ENCODE peak calls at places on chromosomes 7 and 10, in eight cellular contexts. One of them, this sample, is unnamed.

GRCh38 chr7:127997226-127997922 is 33.9 kb downstream of the LRRC4 start:
- DNase-seq in IMR-90: peak
- DNase-seq in body of pancreas: no peak
- DNase-seq in spleen: no peak
- DNase-seq in testis: no peak
- DNase-seq in A549: no peak
- DNase-seq in Peyer's patch: no peak
- DNase-seq in transverse colon: no peak
- DNase-seq in this sample: no peak

GRCh38 chr7:139695616-139696015 is 82.2 kb downstream of the HIPK2 start:
- DNase-seq in IMR-90: no peak
- DNase-seq in body of pancreas: no peak
- DNase-seq in spleen: no peak
- DNase-seq in testis: no peak
- DNase-seq in A549: no peak
- DNase-seq in Peyer's patch: no peak
- DNase-seq in transverse colon: no peak
- DNase-seq in this sample: no peak

GRCh38 chr7:80334908-80335307 is 177.0 kb downstream of the GNAT3 start:
- DNase-seq in IMR-90: no peak
- DNase-seq in body of pancreas: no peak
- DNase-seq in spleen: no peak
- DNase-seq in testis: no peak
- DNase-seq in A549: no peak
- DNase-seq in Peyer's patch: no peak
- DNase-seq in transverse colon: no peak
- DNase-seq in this sample: no peak

GRCh38 chr10:121900443-121901174 is 27.2 kb downstream of the ATE1 start:
- DNase-seq in IMR-90: peak
- DNase-seq in body of pancreas: peak
- DNase-seq in spleen: no peak
- DNase-seq in testis: no peak
- DNase-seq in A549: peak
- DNase-seq in Peyer's patch: no peak
- DNase-seq in transverse colon: no peak
- DNase-seq in this sample: no peak

GRCh38 chr7:25408861-25409260 is 180.6 kb upstream of the NPVF start:
- DNase-seq in IMR-90: no peak
- DNase-seq in body of pancreas: no peak
- DNase-seq in spleen: no peak
- DNase-seq in testis: no peak
- DNase-seq in A549: no peak
- DNase-seq in Peyer's patch: no peak
- DNase-seq in transverse colon: no peak
- DNase-seq in this sample: no peak

GRCh38 chr10:110979611-110980010 is 60.2 kb downstream of the SHOC2 start:
- DNase-seq in IMR-90: no peak
- DNase-seq in body of pancreas: no peak
- DNase-seq in spleen: no peak
- DNase-seq in testis: no peak
- DNase-seq in A549: no peak
- DNase-seq in Peyer's patch: no peak
- DNase-seq in transverse colon: no peak
- DNase-seq in this sample: no peak

GRCh38 chr10:63586048-63586447 is 64.8 kb downstream of the REEP3 start:
- DNase-seq in IMR-90: no peak
- DNase-seq in body of pancreas: no peak
- DNase-seq in spleen: no peak
- DNase-seq in testis: no peak
- DNase-seq in A549: no peak
- DNase-seq in Peyer's patch: no peak
- DNase-seq in transverse colon: no peak
- DNase-seq in this sample: no peak

GRCh38 chr7:728602-729001 is 1.5 kb upstream of the PRKAR1B start:
- DNase-seq in IMR-90: no peak
- DNase-seq in body of pancreas: no peak
- DNase-seq in spleen: peak
- DNase-seq in testis: no peak
- DNase-seq in A549: no peak
- DNase-seq in Peyer's patch: no peak
- DNase-seq in transverse colon: no peak
- DNase-seq in this sample: no peak

GRCh38 chr7:121419201-121420148 is 23.4 kb upstream of the FAM3C start:
- DNase-seq in IMR-90: no peak
- DNase-seq in body of pancreas: peak
- DNase-seq in spleen: no peak
- DNase-seq in testis: no peak
- DNase-seq in A549: no peak
- DNase-seq in Peyer's patch: no peak
- DNase-seq in transverse colon: no peak
- DNase-seq in this sample: no peak

GRCh38 chr7:105854516-105854915 is 21.9 kb downstream of the ATXN7L1 start:
- DNase-seq in IMR-90: no peak
- DNase-seq in body of pancreas: no peak
- DNase-seq in spleen: no peak
- DNase-seq in testis: no peak
- DNase-seq in A549: no peak
- DNase-seq in Peyer's patch: no peak
- DNase-seq in transverse colon: no peak
- DNase-seq in this sample: no peak

GRCh38 chr10:129474642-129475041 is 7.6 kb downstream of the MGMT start:
- DNase-seq in IMR-90: no peak
- DNase-seq in body of pancreas: no peak
- DNase-seq in spleen: no peak
- DNase-seq in testis: no peak
- DNase-seq in A549: no peak
- DNase-seq in Peyer's patch: no peak
- DNase-seq in transverse colon: no peak
- DNase-seq in this sample: no peak

GRCh38 chr7:86407291-86407690 is 236.4 kb upstream of the GRM3 start:
- DNase-seq in IMR-90: no peak
- DNase-seq in body of pancreas: no peak
- DNase-seq in spleen: no peak
- DNase-seq in testis: no peak
- DNase-seq in A549: no peak
- DNase-seq in Peyer's patch: no peak
- DNase-seq in transverse colon: no peak
- DNase-seq in this sample: no peak

GRCh38 chr10:114615600-114616007 is 42.5 kb downstream of the ABLIM1 start:
- DNase-seq in IMR-90: no peak
- DNase-seq in body of pancreas: no peak
- DNase-seq in spleen: no peak
- DNase-seq in testis: no peak
- DNase-seq in A549: no peak
- DNase-seq in Peyer's patch: no peak
- DNase-seq in transverse colon: no peak
- DNase-seq in this sample: no peak

GRCh38 chr10:34954142-34954541 is 136.0 kb downstream of the CUL2 start:
- DNase-seq in IMR-90: no peak
- DNase-seq in body of pancreas: peak
- DNase-seq in spleen: no peak
- DNase-seq in testis: no peak
- DNase-seq in A549: no peak
- DNase-seq in Peyer's patch: no peak
- DNase-seq in transverse colon: peak
- DNase-seq in this sample: no peak

GRCh38 chr10:125977206-125977605 is 80.8 kb downstream of the FANK1 start:
- DNase-seq in IMR-90: no peak
- DNase-seq in body of pancreas: no peak
- DNase-seq in spleen: no peak
- DNase-seq in testis: no peak
- DNase-seq in A549: no peak
- DNase-seq in Peyer's patch: no peak
- DNase-seq in transverse colon: no peak
- DNase-seq in this sample: no peak

GRCh38 chr7:30916255-30916654 is 4.6 kb downstream of the AQP1 start:
- DNase-seq in IMR-90: no peak
- DNase-seq in body of pancreas: no peak
- DNase-seq in spleen: no peak
- DNase-seq in testis: no peak
- DNase-seq in A549: no peak
- DNase-seq in Peyer's patch: no peak
- DNase-seq in transverse colon: no peak
- DNase-seq in this sample: no peak

GRCh38 chr7:4631664-4632171 is 50.4 kb upstream of the FOXK1 start:
- DNase-seq in IMR-90: peak
- DNase-seq in body of pancreas: peak
- DNase-seq in spleen: peak
- DNase-seq in testis: peak
- DNase-seq in A549: peak
- DNase-seq in Peyer's patch: peak
- DNase-seq in transverse colon: peak
- DNase-seq in this sample: peak

GRCh38 chr10:103661198-103661950 is 167.9 kb downstream of the NEURL1 start:
- DNase-seq in IMR-90: peak
- DNase-seq in body of pancreas: peak
- DNase-seq in spleen: peak
- DNase-seq in testis: peak
- DNase-seq in A549: no peak
- DNase-seq in Peyer's patch: peak
- DNase-seq in transverse colon: peak
- DNase-seq in this sample: peak

GRCh38 chr7:65477326-65477725 is 103.7 kb downstream of the ZNF92 start:
- DNase-seq in IMR-90: peak
- DNase-seq in body of pancreas: no peak
- DNase-seq in spleen: no peak
- DNase-seq in testis: peak
- DNase-seq in A549: peak
- DNase-seq in Peyer's patch: no peak
- DNase-seq in transverse colon: no peak
- DNase-seq in this sample: peak

GRCh38 chr7:11552676-11553075 is 279.3 kb downstream of the THSD7A start:
- DNase-seq in IMR-90: no peak
- DNase-seq in body of pancreas: no peak
- DNase-seq in spleen: no peak
- DNase-seq in testis: no peak
- DNase-seq in A549: no peak
- DNase-seq in Peyer's patch: no peak
- DNase-seq in transverse colon: no peak
- DNase-seq in this sample: no peak

GRCh38 chr7:131972251-131972650 is 415.8 kb upstream of the PODXL start:
- DNase-seq in IMR-90: no peak
- DNase-seq in body of pancreas: no peak
- DNase-seq in spleen: no peak
- DNase-seq in testis: no peak
- DNase-seq in A549: no peak
- DNase-seq in Peyer's patch: no peak
- DNase-seq in transverse colon: no peak
- DNase-seq in this sample: no peak

DNA sequence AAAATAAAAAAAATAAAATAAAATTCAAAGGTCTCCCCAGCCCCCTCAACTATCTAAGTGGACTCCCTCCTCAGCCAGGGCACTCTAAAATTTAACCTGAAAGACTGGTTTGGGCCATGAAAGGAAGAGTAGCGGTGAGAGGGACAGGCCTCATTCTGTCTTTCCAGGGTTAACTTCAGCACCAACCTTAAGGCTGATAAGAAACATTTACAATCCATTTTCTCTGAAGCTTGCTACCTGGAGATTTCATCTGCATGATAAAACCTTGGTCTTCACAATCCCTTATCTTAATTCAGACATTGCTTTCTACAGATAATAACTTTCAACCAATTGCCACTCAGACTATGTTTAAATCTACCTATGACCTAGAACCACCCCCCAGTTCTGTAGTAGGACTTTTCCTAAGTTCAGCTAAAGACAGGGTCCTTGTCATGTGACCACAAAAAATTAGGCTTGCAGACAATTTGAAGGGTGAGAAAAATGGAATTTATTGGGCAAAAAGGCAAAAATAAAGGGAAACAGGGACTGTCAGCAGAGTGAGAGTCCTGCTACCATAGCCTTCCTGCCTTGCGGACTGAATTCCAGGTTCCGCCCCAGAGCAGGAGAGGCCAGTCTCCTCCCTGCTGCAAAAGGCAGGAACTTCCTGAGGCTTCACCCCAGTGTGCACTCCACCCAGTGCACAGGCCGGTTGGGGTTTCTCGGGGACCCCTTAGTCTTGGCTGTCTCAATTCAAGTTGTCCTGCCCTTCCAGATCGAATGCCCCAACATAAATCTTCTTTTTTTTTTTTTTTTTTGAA is 26.0 kb downstream of the AGK start:
- DNase-seq in IMR-90: no peak
- DNase-seq in body of pancreas: no peak
- DNase-seq in spleen: no peak
- DNase-seq in testis: no peak
- DNase-seq in A549: no peak
- DNase-seq in Peyer's patch: no peak
- DNase-seq in transverse colon: no peak
- DNase-seq in this sample: no peak
- H3K27ac ChIP-seq in IMR-90: no peak
- H3K27ac ChIP-seq in body of pancreas: no peak
- H3K27ac ChIP-seq in spleen: no peak
- H3K27ac ChIP-seq in testis: no peak
- H3K27ac ChIP-seq in A549: no peak
- H3K27ac ChIP-seq in Peyer's patch: no peak
- H3K27ac ChIP-seq in transverse colon: no peak
- H3K27ac ChIP-seq in this sample: no peak

GRCh38 chr10:43689007-43689491 is 40.4 kb upstream of the ZNF32 start:
- DNase-seq in IMR-90: no peak
- DNase-seq in body of pancreas: no peak
- DNase-seq in spleen: peak
- DNase-seq in testis: no peak
- DNase-seq in A549: no peak
- DNase-seq in Peyer's patch: no peak
- DNase-seq in transverse colon: no peak
- DNase-seq in this sample: no peak
- H3K4me3 ChIP-seq in IMR-90: no peak
- H3K4me3 ChIP-seq in body of pancreas: no peak
- H3K4me3 ChIP-seq in spleen: no peak
- H3K4me3 ChIP-seq in testis: peak
- H3K4me3 ChIP-seq in A549: peak
- H3K4me3 ChIP-seq in Peyer's patch: peak
- H3K4me3 ChIP-seq in transverse colon: peak
- H3K4me3 ChIP-seq in this sample: no peak

GRCh38 chr7:73885975-73886798 is 25.2 kb downstream of the TMEM270 start:
- DNase-seq in IMR-90: peak
- DNase-seq in body of pancreas: peak
- DNase-seq in spleen: no peak
- DNase-seq in testis: peak
- DNase-seq in A549: no peak
- DNase-seq in Peyer's patch: no peak
- DNase-seq in transverse colon: peak
- DNase-seq in this sample: no peak
- TF ChIP-seq POLR2A in IMR-90: no peak
- TF ChIP-seq POLR2A in body of pancreas: no peak
- TF ChIP-seq POLR2A in spleen: no peak
- TF ChIP-seq POLR2A in testis: no peak
- TF ChIP-seq POLR2A in A549: no peak
- TF ChIP-seq POLR2A in Peyer's patch: no peak
- TF ChIP-seq POLR2A in transverse colon: no peak
- TF ChIP-seq POLR2A in this sample: no peak

DNA sequence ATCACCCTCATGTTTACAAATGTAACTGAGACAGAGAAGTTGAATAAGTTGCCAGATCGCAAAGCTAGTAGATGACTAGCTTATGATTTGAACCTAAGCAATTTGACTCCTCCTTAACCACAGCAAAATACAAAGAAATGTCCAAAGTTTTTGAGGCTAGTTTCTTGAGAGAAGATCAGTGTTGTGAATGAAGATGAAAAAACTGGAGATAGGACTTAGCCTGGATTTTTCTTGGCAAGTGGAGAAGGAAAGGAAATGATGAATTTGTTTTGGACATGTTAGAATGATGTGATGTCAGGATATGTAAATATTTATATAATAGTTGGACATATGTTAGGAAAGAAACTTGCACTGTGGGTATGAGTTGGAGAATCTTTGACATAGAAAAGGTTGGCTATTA is 149.8 kb downstream of the LSMEM1 start:
- DNase-seq in IMR-90: peak
- DNase-seq in body of pancreas: no peak
- DNase-seq in spleen: no peak
- DNase-seq in testis: no peak
- DNase-seq in A549: no peak
- DNase-seq in Peyer's patch: no peak
- DNase-seq in transverse colon: no peak
- DNase-seq in this sample: no peak
- H3K27ac ChIP-seq in IMR-90: no peak
- H3K27ac ChIP-seq in body of pancreas: no peak
- H3K27ac ChIP-seq in spleen: no peak
- H3K27ac ChIP-seq in testis: no peak
- H3K27ac ChIP-seq in A549: no peak
- H3K27ac ChIP-seq in Peyer's patch: no peak
- H3K27ac ChIP-seq in transverse colon: no peak
- H3K27ac ChIP-seq in this sample: no peak